ENCODE peak calls at places on chromosomes 3 and 15, in five cellular contexts. I is stomach, L is esophagus muscularis mucosa, F is suprapubic skin, J is tibial nerve. C is an unnamed sample.

GRCh38 chr3:8204846-8205624 is 296.6 kb upstream of the LMCD1 start:
- DNase-seq in I (no peak), L (no peak), F (no peak), J (no peak), C (no peak)

GRCh38 chr15:38854506-38854905 is 289.9 kb upstream of the RASGRP1 start:
- DNase-seq in I (no peak), L (no peak), F (no peak), J (no peak), C (no peak)

GRCh38 chr3:166527325-166527724 is 690.1 kb upstream of the BCHE start:
- DNase-seq in I (no peak), L (no peak), F (no peak), J (no peak), C (no peak)

GRCh38 chr3:186166036-186166435 is 57.1 kb upstream of the ETV5 start:
- DNase-seq in I (no peak), L (no peak), F (no peak), J (no peak), C (no peak)

GRCh38 chr3:173730391-173730790 is 332.8 kb downstream of the NLGN1 start:
- DNase-seq in I (no peak), L (no peak), F (no peak), J (no peak), C (no peak)

GRCh38 chr3:34683851-34684250 is 885.4 kb downstream of the PDCD6IP start:
- DNase-seq in I (peak; percentile 69), L (no peak), F (no peak), J (peak; percentile 30), C (no peak)

GRCh38 chr15:32979710-32980109 is 214.8 kb downstream of the FMN1 start:
- DNase-seq in I (no peak), L (no peak), F (no peak), J (no peak), C (no peak)

GRCh38 chr15:99412082-99412481 is 153.7 kb upstream of the MEF2A start:
- DNase-seq in I (no peak), L (peak; percentile 82), F (no peak), J (no peak), C (no peak)

GRCh38 chr3:125389282-125389681 is 14.2 kb upstream of the ZNF148 start:
- DNase-seq in I (no peak), L (no peak), F (no peak), J (no peak), C (no peak)

GRCh38 chr3:166488977-166489672 is 651.9 kb upstream of the BCHE start:
- DNase-seq in I (no peak), L (no peak), F (no peak), J (no peak), C (no peak)

GRCh38 chr3:29426302-29427226 is 145.7 kb downstream of the RBMS3 start:
- DNase-seq in I (no peak), L (no peak), F (no peak), J (no peak), C (no peak)

GRCh38 chr15:77798847-77799246 is 166.1 kb upstream of the LINGO1 start:
- DNase-seq in I (no peak), L (no peak), F (no peak), J (no peak), C (no peak)

GRCh38 chr3:171622126-171622525 is 161.9 kb upstream of the TNIK start:
- DNase-seq in I (no peak), L (no peak), F (no peak), J (no peak), C (no peak)

GRCh38 chr15:91165850-91166249 is 65.8 kb downstream of the SV2B start:
- DNase-seq in I (no peak), L (no peak), F (no peak), J (no peak), C (no peak)

GRCh38 chr3:12782172-12782815 is 14.2 kb upstream of the CAND2 start:
- DNase-seq in I (peak; percentile 37), L (no peak), F (no peak), J (no peak), C (no peak)

GRCh38 chr3:36893137-36893557 is 51.7 kb downstream of the TRANK1 start:
- DNase-seq in I (no peak), L (peak; percentile 79), F (no peak), J (no peak), C (no peak)

GRCh38 chr3:185823280-185824044 is 1.4 kb downstream of the IGF2BP2 start:
- DNase-seq in I (peak; percentile 59), L (no peak), F (peak; percentile 64), J (no peak), C (peak; percentile 35)

GRCh38 chr15:101293122-101293521 is 1.9 kb downstream of the SNRPA1 start:
- DNase-seq in I (no peak), L (no peak), F (no peak), J (no peak), C (no peak)

GRCh38 chr15:75202251-75203016 is 752 bp downstream of the C15orf39 start:
- DNase-seq in I (peak; percentile 85), L (peak; percentile 95), F (peak; percentile 89), J (peak; percentile 63), C (peak; percentile 83)

GRCh38 chr3:184758056-184758455 is 46.2 kb upstream of the MAGEF1 start:
- DNase-seq in I (no peak), L (no peak), F (no peak), J (no peak), C (no peak)

GRCh38 chr3:19348929-19349564 is 200.7 kb downstream of the KCNH8 start:
- DNase-seq in I (no peak), L (no peak), F (no peak), J (no peak), C (no peak)

GRCh38 chr15:85947936-85948335 is 131.7 kb upstream of the AGBL1 start:
- DNase-seq in I (no peak), L (no peak), F (no peak), J (no peak), C (no peak)

GRCh38 chr15:61146643-61147230 is 82.4 kb downstream of the RORA start:
- DNase-seq in I (no peak), L (peak; percentile 37), F (no peak), J (no peak), C (no peak)

GRCh38 chr3:87206070-87206469 is 21.0 kb upstream of the CHMP2B start:
- DNase-seq in I (no peak), L (no peak), F (no peak), J (no peak), C (no peak)

GRCh38 chr3:58722526-58722925 is 56.0 kb upstream of the FAM3D start:
- DNase-seq in I (no peak), L (no peak), F (no peak), J (no peak), C (no peak)

GRCh38 chr3:180433172-180433571 is 168.8 kb upstream of the TTC14 start:
- DNase-seq in I (no peak), L (no peak), F (no peak), J (no peak), C (no peak)

GRCh38 chr3:99659965-99660364 is 21.6 kb downstream of the COL8A1 start:
- DNase-seq in I (no peak), L (no peak), F (no peak), J (no peak), C (no peak)

GRCh38 chr15:56207711-56208110 is 36.0 kb downstream of the RFX7 start:
- DNase-seq in I (no peak), L (no peak), F (no peak), J (no peak), C (no peak)

GRCh38 chr15:68400066-68400456 is 31.9 kb downstream of the ITGA11 start:
- DNase-seq in I (no peak), L (no peak), F (no peak), J (no peak), C (no peak)

GRCh38 chr15:42363487-42363886 is 4.2 kb downstream of the CAPN3 start:
- DNase-seq in I (no peak), L (no peak), F (no peak), J (no peak), C (no peak)
- TF ChIP-seq EP300 in I (no peak), L (no peak), F (no peak), J (no peak), C (no peak)

GRCh38 chr15:73926191-73927002 is at the start of gene LOXL1:
- DNase-seq in I (peak; percentile 70), L (no peak), F (no peak), J (peak; percentile 41), C (peak; percentile 82)
- TF ChIP-seq POLR2A in I (no peak), L (peak; percentile 38), F (peak; percentile 20), J (peak; percentile 48), C (peak; percentile 69)

GRCh38 chr3:66410371-66410770 is 90.5 kb downstream of the LRIG1 start:
- DNase-seq in I (no peak), L (no peak), F (no peak), J (no peak), C (no peak)
- H3K36me3 ChIP-seq in I (peaks cover 96% of the 10 kb centered on the region), L (peaks cover 75% of the 10 kb centered on the region), F (peaks cover 68% of the 10 kb centered on the region), J (peaks cover 5% of the 10 kb centered on the region), C (no peaks in the 10 kb centered on the region)

DNA sequence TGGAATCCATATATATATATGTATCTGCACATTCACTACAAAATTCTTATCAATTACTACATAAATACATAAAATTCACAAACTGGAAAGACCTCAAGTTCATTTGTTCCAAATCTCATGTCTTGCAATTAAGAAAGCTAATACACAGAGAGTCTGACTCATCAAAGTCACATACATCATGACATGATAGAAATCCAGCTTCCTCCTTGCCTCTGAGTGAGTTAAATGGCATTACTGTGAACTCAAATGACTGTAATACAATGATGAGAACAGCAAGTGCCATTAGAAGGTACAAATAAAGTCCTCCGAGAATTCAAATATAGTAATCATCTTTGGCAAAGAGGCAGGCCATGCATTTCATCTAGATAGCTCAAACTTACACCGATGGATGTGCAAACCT is 55.1 kb upstream of the AGTR1 start:
- DNase-seq in I (no peak), L (no peak), F (no peak), J (no peak), C (no peak)
- TF ChIP-seq EP300 in I (no peak), L (no peak), F (no peak), J (no peak), C (no peak)

GRCh38 chr15:71114066-71114680 is 1.1 kb upstream of the THSD4 start:
- DNase-seq in I (no peak), L (no peak), F (no peak), J (no peak), C (no peak)

GRCh38 chr15:71116366-71116765 is 1.1 kb downstream of the THSD4 start:
- DNase-seq in I (no peak), L (no peak), F (no peak), J (no peak), C (no peak)

GRCh38 chr15:71114887-71115566 is at the start of gene THSD4:
- DNase-seq in I (peak; percentile 75), L (no peak), F (peak; percentile 71), J (peak; percentile 25), C (peak; percentile 71)

GRCh38 chr15:71116942-71117341 is 1.7 kb downstream of the THSD4 start:
- DNase-seq in I (no peak), L (no peak), F (no peak), J (no peak), C (no peak)

GRCh38 chr15:71115567-71116351 is 488 bp downstream of the THSD4 start:
- DNase-seq in I (peak; percentile 66), L (no peak), F (no peak), J (no peak), C (no peak)
- TF ChIP-seq POLR2A in I (no peak), L (no peak), F (no peak), J (no peak), C (no peak)

GRCh38 chr3:128084675-128085021 is 32.4 kb downstream of the SEC61A1 start:
- DNase-seq in I (no peak), L (no peak), F (no peak), J (no peak), C (no peak)
- H3K36me3 ChIP-seq in I (peaks cover 45% of the 10 kb centered on the region), L (peaks cover 53% of the 10 kb centered on the region), F (peaks cover 26% of the 10 kb centered on the region), J (no peaks in the 10 kb centered on the region), C (no peaks in the 10 kb centered on the region)

GRCh38 chr3:183360971-183361624 is 67.3 kb downstream of the MCF2L2 start:
- DNase-seq in I (no peak), L (no peak), F (no peak), J (no peak), C (no peak)
- TF ChIP-seq EP300 in I (no peak), L (no peak), F (no peak), J (no peak), C (no peak)